ENCODE peak calls at places on chromosomes 3 and 15, in six cellular contexts. P is upper lobe of left lung, S is thoracic aorta, Y is SJSA1, I is cardiac muscle cell, T is iPS DF 6.9. X is an unnamed sample. For H3K4me1, the result is how much of the 10 kb centered on the place peaks cover.

GRCh38 chr3:165346503-165346902 is 150.3 kb upstream of the SLITRK3 start:
- DNase-seq in S (no peak), Y (no peak), I (peak), P (no peak), T (no peak), X (no peak)

GRCh38 chr3:147864754-147865354 is 455.7 kb downstream of the ZIC1 start:
- DNase-seq in P (no peak), S (no peak), Y (no peak), T (peak), I (no peak), X (no peak)

GRCh38 chr3:180072786-180073185 is 36.0 kb upstream of the PEX5L start:
- DNase-seq in T (peak), I (no peak), P (no peak), S (no peak), Y (no peak), X (no peak)

GRCh38 chr15:82158811-82159210 is 103.7 kb downstream of the EFL1 start:
- DNase-seq in S (no peak), Y (no peak), T (no peak), P (no peak), I (peak), X (no peak)

GRCh38 chr3:108073712-108074431 is 17.0 kb downstream of the CD47 start:
- DNase-seq in Y (no peak), P (no peak), S (no peak), I (no peak), T (no peak), X (no peak)

GRCh38 chr3:160564949-160565441 is 376 bp downstream of the KPNA4 start:
- DNase-seq in S (no peak), I (peak), T (no peak), P (peak), Y (no peak), X (peak)

GRCh38 chr15:89863918-89864317 is 29.9 kb downstream of the AP3S2 start:
- DNase-seq in P (no peak), I (no peak), Y (no peak), S (no peak), T (no peak), X (no peak)

GRCh38 chr3:13717222-13717573 is 162.7 kb downstream of the WNT7A start:
- DNase-seq in T (no peak), S (no peak), I (no peak), Y (no peak), P (no peak), X (no peak)

GRCh38 chr15:58524247-58524646 is 92.5 kb downstream of the LIPC start:
- DNase-seq in T (no peak), P (peak), Y (no peak), S (no peak), I (no peak), X (no peak)

GRCh38 chr3:43581343-43581742 is 40.5 kb downstream of the ANO10 start:
- DNase-seq in S (no peak), P (no peak), Y (no peak), I (no peak), T (no peak), X (no peak)

GRCh38 chr3:146250449-146251382 is at the start of gene PLSCR4:
- DNase-seq in T (no peak), I (peak), S (peak), P (peak), Y (peak), X (peak)

GRCh38 chr3:101143002-101143401 is 149.8 kb upstream of the ABI3BP start:
- DNase-seq in P (no peak), I (no peak), T (no peak), S (no peak), Y (no peak), X (no peak)

GRCh38 chr15:34721157-34721801 is 33.5 kb downstream of the GJD2 start:
- DNase-seq in P (no peak), T (no peak), S (no peak), Y (no peak), I (no peak), X (no peak)
- H3K4me3 ChIP-seq in P (no peak), T (no peak), S (peak), Y (no peak), I (no peak), X (peak)

DNA sequence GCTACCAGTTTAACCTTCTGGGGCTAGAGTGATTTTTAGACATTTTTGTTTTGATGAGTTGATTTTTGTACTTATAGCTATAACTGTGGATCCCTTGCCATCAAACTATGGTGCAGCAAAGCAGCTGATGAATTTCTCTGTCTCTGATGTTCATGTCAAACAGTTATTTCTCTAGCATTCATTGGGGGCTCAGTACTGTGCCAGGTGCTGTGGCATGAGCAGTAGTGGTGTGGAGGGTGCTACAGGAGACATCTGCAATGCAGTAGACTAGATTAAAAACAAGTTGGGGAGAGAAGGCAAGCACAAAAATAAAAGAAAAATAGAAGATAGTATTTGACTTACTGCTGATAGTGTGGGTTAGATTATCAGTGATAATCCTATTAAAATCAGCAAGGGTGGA is 95.3 kb downstream of the AKAP13 start:
- DNase-seq in S (no peak), I (no peak), P (no peak), Y (no peak), T (no peak), X (no peak)
- H3K4me1 ChIP-seq in S (under half), I (under half), P (under half), Y (half or more), T (under half), X (under half)

DNA sequence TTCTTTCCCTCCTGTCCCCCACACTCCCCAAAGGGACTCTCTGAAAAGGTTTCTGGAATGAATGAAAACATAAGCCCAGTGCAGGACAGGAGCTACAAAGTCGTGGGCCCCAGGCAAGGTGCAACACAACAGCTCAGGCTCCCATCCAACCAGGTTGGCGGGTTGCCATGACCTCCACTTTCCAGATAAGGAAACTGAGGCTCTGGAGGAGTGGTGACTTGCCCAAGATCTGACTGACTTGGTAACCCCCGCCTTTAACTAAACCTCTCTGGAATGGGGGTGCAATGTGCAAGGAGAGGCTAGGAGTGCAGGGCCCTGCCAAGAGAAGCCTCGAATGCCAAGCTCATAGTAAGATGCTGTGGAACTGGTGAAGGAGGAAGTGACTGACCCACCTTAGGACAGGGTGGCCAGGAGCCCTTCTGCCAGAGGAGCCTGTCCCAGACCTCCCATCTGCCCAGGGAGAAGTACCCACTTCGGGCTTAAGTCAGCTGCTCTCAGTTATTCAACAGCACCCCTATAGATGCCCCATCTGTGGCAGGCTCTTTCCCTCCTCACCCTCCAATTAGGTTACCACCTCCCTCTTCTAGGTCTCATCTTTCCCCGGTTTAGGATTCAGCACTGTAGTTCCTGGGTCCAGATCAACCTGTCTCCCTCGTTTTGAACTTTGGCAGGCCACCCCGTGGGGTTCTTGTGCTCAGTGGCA is 545 bp upstream of the TNNC1 start:
- DNase-seq in I (no peak), S (no peak), Y (no peak), P (no peak), T (no peak), X (no peak)
- H3K4me3 ChIP-seq in I (peak), S (peak), Y (peak), P (peak), T (no peak), X (peak)

GRCh38 chr3:187964759-187965158 is 189.2 kb upstream of the LPP start:
- DNase-seq in I (no peak), Y (no peak), P (no peak), T (no peak), S (no peak), X (no peak)
- H3K4me1 ChIP-seq in I (under half), Y (under half), P (under half), T (under half), S (under half), X (under half)

GRCh38 chr3:184738519-184738890 is 26.6 kb upstream of the MAGEF1 start:
- DNase-seq in S (no peak), T (no peak), Y (no peak), I (no peak), P (peak), X (no peak)
- H3K4me3 ChIP-seq in S (no peak), T (no peak), Y (no peak), I (no peak), P (no peak), X (no peak)

GRCh38 chr3:11613319-11613718 is 30.4 kb downstream of the VGLL4 start:
- DNase-seq in T (no peak), I (no peak), S (no peak), P (no peak), Y (no peak), X (no peak)

GRCh38 chr3:11619461-11619860 is 24.3 kb downstream of the VGLL4 start:
- DNase-seq in S (no peak), Y (no peak), T (no peak), P (no peak), I (no peak), X (no peak)

GRCh38 chr3:11618897-11619296 is 24.8 kb downstream of the VGLL4 start:
- DNase-seq in P (no peak), Y (no peak), T (no peak), S (no peak), I (no peak), X (no peak)

GRCh38 chr3:11613851-11614491 is 29.7 kb downstream of the VGLL4 start:
- DNase-seq in T (no peak), P (peak), I (no peak), Y (no peak), S (no peak), X (no peak)

GRCh38 chr3:11616551-11616950 is 27.2 kb downstream of the VGLL4 start:
- DNase-seq in P (no peak), Y (peak), T (no peak), I (no peak), S (no peak), X (no peak)
- H3K4me1 ChIP-seq in P (half or more), Y (under half), T (under half), I (half or more), S (half or more), X (half or more)

GRCh38 chr3:82927309-82928253 is 1166.1 kb upstream of the GBE1 start:
- DNase-seq in I (no peak), T (no peak), Y (no peak), P (no peak), S (no peak), X (no peak)
- H3K4me3 ChIP-seq in I (no peak), T (no peak), Y (no peak), P (no peak), S (no peak), X (no peak)

X was measured in psoas muscle.